ENCODE peak calls at places on chromosomes 7 and 10, in seven cellular contexts. One of them, this sample, is unnamed.

GRCh38 chr10:35770817-35771355 is 128.8 kb upstream of the FZD8 start:
- DNase-seq in IMR-90: no peak
- DNase-seq in HepG2: no peak
- DNase-seq in fibroblast of lung: no peak
- DNase-seq in H9: no peak
- DNase-seq in kidney: no peak
- DNase-seq in astrocyte: no peak
- DNase-seq in this sample: no peak

GRCh38 chr7:24728503-24729364 is 28.5 kb downstream of the GSDME start:
- DNase-seq in IMR-90: peak; percentile 24
- DNase-seq in HepG2: no peak
- DNase-seq in fibroblast of lung: peak; percentile 63
- DNase-seq in H9: no peak
- DNase-seq in kidney: no peak
- DNase-seq in astrocyte: peak; percentile 55
- DNase-seq in this sample: no peak

GRCh38 chr7:41333506-41333905 is 369.4 kb downstream of the INHBA start:
- DNase-seq in IMR-90: peak; percentile 87
- DNase-seq in HepG2: no peak
- DNase-seq in fibroblast of lung: peak; percentile 94
- DNase-seq in H9: no peak
- DNase-seq in kidney: no peak
- DNase-seq in astrocyte: peak; percentile 93
- DNase-seq in this sample: no peak

GRCh38 chr10:18659784-18660561 is 742 bp downstream of the ARL5B start:
- DNase-seq in IMR-90: peak; percentile 31
- DNase-seq in HepG2: peak; percentile 27
- DNase-seq in fibroblast of lung: peak; percentile 39
- DNase-seq in H9: peak; percentile 35
- DNase-seq in kidney: no peak
- DNase-seq in astrocyte: no peak
- DNase-seq in this sample: peak; percentile 63

GRCh38 chr7:3549598-3549997 is 248.5 kb downstream of the SDK1 start:
- DNase-seq in IMR-90: no peak
- DNase-seq in HepG2: no peak
- DNase-seq in fibroblast of lung: no peak
- DNase-seq in H9: no peak
- DNase-seq in kidney: no peak
- DNase-seq in astrocyte: no peak
- DNase-seq in this sample: no peak

GRCh38 chr7:247166-247565 is 42.8 kb upstream of the FOXL3 start:
- DNase-seq in IMR-90: no peak
- DNase-seq in HepG2: no peak
- DNase-seq in fibroblast of lung: no peak
- DNase-seq in H9: no peak
- DNase-seq in kidney: no peak
- DNase-seq in astrocyte: no peak
- DNase-seq in this sample: no peak

GRCh38 chr10:80461208-80462183 is 7.4 kb downstream of the TSPAN14 start:
- DNase-seq in IMR-90: no peak
- DNase-seq in HepG2: no peak
- DNase-seq in fibroblast of lung: no peak
- DNase-seq in H9: no peak
- DNase-seq in kidney: no peak
- DNase-seq in astrocyte: no peak
- DNase-seq in this sample: no peak

GRCh38 chr10:53403688-53404087 is 631.1 kb upstream of the MBL2 start:
- DNase-seq in IMR-90: peak; percentile 1
- DNase-seq in HepG2: no peak
- DNase-seq in fibroblast of lung: peak; percentile 6
- DNase-seq in H9: no peak
- DNase-seq in kidney: peak; percentile 55
- DNase-seq in astrocyte: peak; percentile 1
- DNase-seq in this sample: peak; percentile 37

GRCh38 chr7:28868700-28869099 is 89.4 kb downstream of the TRIL start:
- DNase-seq in IMR-90: no peak
- DNase-seq in HepG2: no peak
- DNase-seq in fibroblast of lung: no peak
- DNase-seq in H9: no peak
- DNase-seq in kidney: no peak
- DNase-seq in astrocyte: no peak
- DNase-seq in this sample: no peak

GRCh38 chr7:80699030-80699638 is 60.7 kb downstream of the CD36 start:
- DNase-seq in IMR-90: peak; percentile 63
- DNase-seq in HepG2: peak; percentile 25
- DNase-seq in fibroblast of lung: peak; percentile 43
- DNase-seq in H9: no peak
- DNase-seq in kidney: no peak
- DNase-seq in astrocyte: no peak
- DNase-seq in this sample: peak; percentile 85

GRCh38 chr10:26242752-26243151 is 26.2 kb downstream of the GAD2 start:
- DNase-seq in IMR-90: no peak
- DNase-seq in HepG2: no peak
- DNase-seq in fibroblast of lung: no peak
- DNase-seq in H9: no peak
- DNase-seq in kidney: no peak
- DNase-seq in astrocyte: no peak
- DNase-seq in this sample: no peak

GRCh38 chr7:26627871-26628270 is 236.5 kb downstream of the SKAP2 start:
- DNase-seq in IMR-90: no peak
- DNase-seq in HepG2: no peak
- DNase-seq in fibroblast of lung: no peak
- DNase-seq in H9: no peak
- DNase-seq in kidney: peak; percentile 68
- DNase-seq in astrocyte: no peak
- DNase-seq in this sample: no peak

GRCh38 chr7:46880508-46881196 is 701.3 kb downstream of the TNS3 start:
- DNase-seq in IMR-90: no peak
- DNase-seq in HepG2: no peak
- DNase-seq in fibroblast of lung: no peak
- DNase-seq in H9: no peak
- DNase-seq in kidney: no peak
- DNase-seq in astrocyte: no peak
- DNase-seq in this sample: no peak

GRCh38 chr7:46879783-46880182 is 702.1 kb downstream of the TNS3 start:
- DNase-seq in IMR-90: no peak
- DNase-seq in HepG2: no peak
- DNase-seq in fibroblast of lung: no peak
- DNase-seq in H9: no peak
- DNase-seq in kidney: no peak
- DNase-seq in astrocyte: no peak
- DNase-seq in this sample: no peak

GRCh38 chr7:46885167-46885566 is 696.7 kb downstream of the TNS3 start:
- DNase-seq in IMR-90: no peak
- DNase-seq in HepG2: no peak
- DNase-seq in fibroblast of lung: no peak
- DNase-seq in H9: no peak
- DNase-seq in kidney: no peak
- DNase-seq in astrocyte: no peak
- DNase-seq in this sample: no peak

GRCh38 chr7:46886669-46887374 is 695.1 kb downstream of the TNS3 start:
- DNase-seq in IMR-90: no peak
- DNase-seq in HepG2: no peak
- DNase-seq in fibroblast of lung: no peak
- DNase-seq in H9: no peak
- DNase-seq in kidney: no peak
- DNase-seq in astrocyte: no peak
- DNase-seq in this sample: no peak

GRCh38 chr7:46881507-46882127 is 700.3 kb downstream of the TNS3 start:
- DNase-seq in IMR-90: no peak
- DNase-seq in HepG2: no peak
- DNase-seq in fibroblast of lung: peak; percentile 15
- DNase-seq in H9: peak; percentile 51
- DNase-seq in kidney: no peak
- DNase-seq in astrocyte: no peak
- DNase-seq in this sample: peak; percentile 31
- H3K9ac ChIP-seq in IMR-90: no peak overlapping the region
- H3K9ac ChIP-seq in HepG2: no peak overlapping the region
- H3K9ac ChIP-seq in fibroblast of lung: no peak overlapping the region
- H3K9ac ChIP-seq in H9: no peak overlapping the region
- H3K9ac ChIP-seq in kidney: no peak overlapping the region
- H3K9ac ChIP-seq in astrocyte: no peak overlapping the region
- H3K9ac ChIP-seq in this sample: no peak overlapping the region

GRCh38 chr10:43408710-43409384 is at the start of gene HNRNPF:
- DNase-seq in IMR-90: peak; percentile 93
- DNase-seq in HepG2: peak; percentile 87
- DNase-seq in fibroblast of lung: peak; percentile 95
- DNase-seq in H9: peak; percentile 97
- DNase-seq in kidney: peak; percentile 98
- DNase-seq in astrocyte: peak; percentile 88
- DNase-seq in this sample: peak; percentile 98

GRCh38 chr10:43409385-43410109 is 561 bp upstream of the HNRNPF start:
- DNase-seq in IMR-90: no peak
- DNase-seq in HepG2: no peak
- DNase-seq in fibroblast of lung: no peak
- DNase-seq in H9: no peak
- DNase-seq in kidney: peak; percentile 79
- DNase-seq in astrocyte: no peak
- DNase-seq in this sample: peak; percentile 39

GRCh38 chr10:43408331-43408709 is 666 bp downstream of the HNRNPF start:
- DNase-seq in IMR-90: no peak
- DNase-seq in HepG2: no peak
- DNase-seq in fibroblast of lung: no peak
- DNase-seq in H9: no peak
- DNase-seq in kidney: no peak
- DNase-seq in astrocyte: no peak
- DNase-seq in this sample: no peak

GRCh38 chr10:43411536-43411935 is 2.5 kb upstream of the HNRNPF start:
- DNase-seq in IMR-90: no peak
- DNase-seq in HepG2: no peak
- DNase-seq in fibroblast of lung: no peak
- DNase-seq in H9: no peak
- DNase-seq in kidney: no peak
- DNase-seq in astrocyte: no peak
- DNase-seq in this sample: no peak

DNA sequence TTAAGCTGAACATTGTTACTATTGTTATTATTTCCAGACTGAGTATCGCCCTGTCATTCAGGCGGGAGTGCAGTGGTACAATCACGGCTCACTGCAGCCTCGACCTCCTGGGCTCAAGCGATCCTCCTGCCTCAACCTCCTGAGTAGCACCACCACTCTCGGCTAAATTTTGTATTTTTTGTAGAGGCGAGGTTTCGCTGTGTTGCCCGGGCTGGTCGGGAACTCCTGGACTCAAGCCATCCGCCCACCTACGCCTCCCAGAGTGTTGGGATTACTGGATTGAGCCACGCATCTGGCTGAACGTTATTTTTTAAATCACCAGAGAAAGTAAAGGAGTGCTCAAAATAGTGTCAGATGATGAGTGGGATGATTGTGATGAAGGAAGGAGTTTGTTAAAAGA is 1.4 kb upstream of the HNRNPF start:
- DNase-seq in IMR-90: no peak
- DNase-seq in HepG2: no peak
- DNase-seq in fibroblast of lung: no peak
- DNase-seq in H9: no peak
- DNase-seq in kidney: no peak
- DNase-seq in astrocyte: no peak
- DNase-seq in this sample: no peak
- H3K9ac ChIP-seq in IMR-90: no peak overlapping the region
- H3K9ac ChIP-seq in HepG2: peak overlapping the region; percentile 92
- H3K9ac ChIP-seq in fibroblast of lung: no peak overlapping the region
- H3K9ac ChIP-seq in H9: no peak overlapping the region
- H3K9ac ChIP-seq in kidney: peak overlapping the region; percentile 91
- H3K9ac ChIP-seq in astrocyte: no peak overlapping the region
- H3K9ac ChIP-seq in this sample: peak overlapping the region; percentile 100

GRCh38 chr7:157840174-157840912 is 503.5 kb downstream of the DNAJB6 start:
- DNase-seq in IMR-90: no peak
- DNase-seq in HepG2: no peak
- DNase-seq in fibroblast of lung: no peak
- DNase-seq in H9: no peak
- DNase-seq in kidney: peak; percentile 48
- DNase-seq in astrocyte: no peak
- DNase-seq in this sample: no peak
- H3K9ac ChIP-seq in IMR-90: no peak overlapping the region
- H3K9ac ChIP-seq in HepG2: no peak overlapping the region
- H3K9ac ChIP-seq in fibroblast of lung: no peak overlapping the region
- H3K9ac ChIP-seq in H9: no peak overlapping the region
- H3K9ac ChIP-seq in kidney: no peak overlapping the region
- H3K9ac ChIP-seq in astrocyte: no peak overlapping the region
- H3K9ac ChIP-seq in this sample: no peak overlapping the region

DNA sequence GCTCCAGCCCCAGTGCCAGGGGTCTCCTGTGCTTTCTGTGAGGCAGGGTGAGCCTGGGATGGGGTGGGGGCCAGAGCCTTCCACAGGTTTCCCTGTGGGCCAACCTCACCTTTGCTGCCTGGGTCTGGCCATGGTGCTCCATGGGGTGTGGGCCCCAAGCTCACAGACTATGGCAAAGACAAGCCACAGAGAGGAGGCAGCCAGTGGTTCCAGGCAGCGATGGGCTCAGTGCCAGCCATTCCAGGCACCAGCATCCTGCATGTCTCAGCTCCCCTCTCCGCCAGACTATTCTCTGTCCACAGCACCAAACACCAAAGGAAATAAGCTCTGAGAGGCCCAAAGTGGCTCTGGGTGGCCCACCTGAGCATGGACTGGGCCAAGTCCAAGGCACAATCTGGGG is 133.5 kb downstream of the PTPN20 start:
- DNase-seq in IMR-90: no peak
- DNase-seq in HepG2: no peak
- DNase-seq in fibroblast of lung: no peak
- DNase-seq in H9: no peak
- DNase-seq in kidney: no peak
- DNase-seq in astrocyte: no peak
- DNase-seq in this sample: no peak
- H3K9ac ChIP-seq in IMR-90: no peak overlapping the region
- H3K9ac ChIP-seq in HepG2: no peak overlapping the region
- H3K9ac ChIP-seq in fibroblast of lung: no peak overlapping the region
- H3K9ac ChIP-seq in H9: no peak overlapping the region
- H3K9ac ChIP-seq in kidney: no peak overlapping the region
- H3K9ac ChIP-seq in astrocyte: no peak overlapping the region
- H3K9ac ChIP-seq in this sample: no peak overlapping the region

This sample was measured in PC-3.